ENCODE peak calls at places on chromosome 10, in nine cellular contexts. C is A549, R is prostate gland, W is gastrocnemius medialis, Q is IMR-90, X is uterus, E is transverse colon, B is lower leg skin, K is spleen. I is an unnamed sample.

GRCh38 chr10:5685764-5686240 is 1.2 kb downstream of the TASOR2 start:
- DNase-seq in C (no peak), R (no peak), W (no peak), Q (peak), X (no peak), E (no peak), B (no peak), K (no peak), I (no peak)

GRCh38 chr10:132539431-132539839 is 1.8 kb downstream of the INPP5A start:
- DNase-seq in C (no peak), R (peak), W (peak), Q (no peak), X (no peak), E (peak), B (no peak), K (peak), I (peak)

GRCh38 chr10:72509951-72510350 is 115.9 kb downstream of the MICU1 start:
- DNase-seq in C (no peak), R (no peak), W (no peak), Q (no peak), X (no peak), E (no peak), B (no peak), K (no peak), I (no peak)

GRCh38 chr10:31605846-31606543 is 287.0 kb downstream of the ZEB1 start:
- DNase-seq in C (no peak), R (no peak), W (no peak), Q (no peak), X (peak), E (no peak), B (no peak), K (no peak), I (no peak)

GRCh38 chr10:69411476-69411875 is 5.2 kb downstream of the TACR2 start:
- DNase-seq in C (no peak), R (no peak), W (no peak), Q (no peak), X (peak), E (no peak), B (no peak), K (no peak), I (no peak)

GRCh38 chr10:73591935-73592699 is 975 bp upstream of the USP54 start:
- DNase-seq in C (peak), R (peak), W (peak), Q (no peak), X (peak), E (peak), B (no peak), K (no peak), I (peak)

GRCh38 chr10:91409069-91409868 is 875 bp upstream of the HECTD2 start:
- DNase-seq in C (peak), R (peak), W (peak), Q (peak), X (peak), E (peak), B (peak), K (no peak), I (peak)

GRCh38 chr10:43214956-43215561 is 51.8 kb downstream of the RASGEF1A start:
- DNase-seq in C (no peak), R (no peak), W (no peak), Q (no peak), X (no peak), E (no peak), B (no peak), K (peak), I (peak)

GRCh38 chr10:86600296-86600695 is 54.1 kb upstream of the OPN4 start:
- DNase-seq in C (no peak), R (no peak), W (no peak), Q (no peak), X (no peak), E (no peak), B (no peak), K (no peak), I (no peak)

GRCh38 chr10:62514079-62514693 is 140.0 kb downstream of the ZNF365 start:
- DNase-seq in C (no peak), R (no peak), W (no peak), Q (no peak), X (no peak), E (no peak), B (no peak), K (no peak), I (no peak)

GRCh38 chr10:15725603-15726002 is 5.9 kb upstream of the ITGA8 start:
- DNase-seq in C (peak), R (peak), W (no peak), Q (peak), X (peak), E (peak), B (no peak), K (no peak), I (no peak)

GRCh38 chr10:118369806-118370205 is 27.7 kb upstream of the FAM204A start:
- DNase-seq in C (no peak), R (no peak), W (no peak), Q (no peak), X (no peak), E (no peak), B (no peak), K (no peak), I (no peak)

GRCh38 chr10:18164771-18165361 is 24.6 kb downstream of the CACNB2 start:
- DNase-seq in C (no peak), R (no peak), W (no peak), Q (peak), X (peak), E (no peak), B (no peak), K (no peak), I (no peak)

GRCh38 chr10:22630229-22631174 is 83.9 kb downstream of the PIP4K2A start:
- DNase-seq in C (no peak), R (no peak), W (no peak), Q (peak), X (no peak), E (no peak), B (no peak), K (no peak), I (no peak)

GRCh38 chr10:20100157-20100556 is 283.9 kb downstream of the PLXDC2 start:
- DNase-seq in C (peak), R (no peak), W (no peak), Q (peak), X (no peak), E (no peak), B (no peak), K (no peak), I (no peak)

GRCh38 chr10:43204943-43205671 is 61.8 kb downstream of the RASGEF1A start:
- DNase-seq in C (peak), R (no peak), W (peak), Q (peak), X (peak), E (peak), B (peak), K (peak), I (peak)

GRCh38 chr10:119652361-119652760 is 1.2 kb downstream of the BAG3 start:
- DNase-seq in C (peak), R (peak), W (peak), Q (peak), X (no peak), E (no peak), B (no peak), K (no peak), I (no peak)

GRCh38 chr10:96280859-96281258 is 9.5 kb upstream of the BLNK start:
- DNase-seq in C (peak), R (no peak), W (no peak), Q (no peak), X (no peak), E (no peak), B (no peak), K (no peak), I (no peak)

GRCh38 chr10:50625663-50626062 is 1.9 kb upstream of the SGMS1 start:
- DNase-seq in C (no peak), R (no peak), W (no peak), Q (no peak), X (no peak), E (no peak), B (no peak), K (no peak), I (no peak)

GRCh38 chr10:50623299-50624153 is at the start of gene SGMS1:
- DNase-seq in C (peak), R (peak), W (peak), Q (peak), X (peak), E (peak), B (peak), K (peak), I (peak)

GRCh38 chr10:50622497-50623298 is 1.1 kb downstream of the SGMS1 start:
- DNase-seq in C (peak), R (peak), W (peak), Q (peak), X (peak), E (peak), B (peak), K (peak), I (peak)

GRCh38 chr10:50624866-50625491 is 1.2 kb upstream of the SGMS1 start:
- DNase-seq in C (peak), R (peak), W (peak), Q (peak), X (peak), E (peak), B (peak), K (no peak), I (peak)

DNA sequence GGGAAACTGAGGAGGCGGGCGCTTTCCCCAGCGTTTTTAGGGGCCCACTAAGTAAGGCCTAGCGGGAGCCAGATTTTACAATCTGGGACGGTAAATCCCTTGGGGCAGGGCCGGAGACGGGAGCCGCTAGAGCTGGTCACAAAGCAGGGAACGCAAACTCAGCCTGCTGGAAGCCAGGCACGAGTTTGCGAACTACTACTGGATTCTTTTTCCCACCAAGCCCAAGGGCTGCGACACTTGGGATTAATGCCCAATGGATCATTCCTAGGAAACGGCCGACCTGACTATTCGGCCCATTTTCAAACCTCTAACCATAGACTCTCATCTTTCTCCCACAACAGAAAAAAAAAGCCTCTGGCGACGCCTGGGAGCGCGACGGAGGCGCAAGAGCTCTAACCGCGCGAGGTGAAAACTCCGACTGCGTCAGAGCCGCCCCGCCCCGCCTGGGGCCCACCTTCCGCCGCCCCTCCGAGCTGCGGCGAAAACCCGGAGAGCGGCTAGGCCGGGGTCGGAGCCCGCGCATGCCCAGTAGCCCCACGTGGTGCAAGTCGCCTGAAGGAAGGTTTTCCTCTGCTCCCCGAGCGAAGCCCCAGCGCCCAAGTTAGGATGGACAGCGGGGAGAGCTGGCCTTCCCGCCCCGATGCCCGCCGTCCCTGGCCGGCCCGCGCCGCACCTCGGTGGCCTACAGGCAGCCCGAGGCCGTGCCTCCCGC is 554 bp upstream of the SGMS1 start:
- DNase-seq in C (peak), R (peak), W (peak), Q (peak), X (peak), E (peak), B (peak), K (peak), I (peak)
- TF ChIP-seq POLR2A in C (peak), R (peak), W (peak), Q (no peak), X (peak), E (peak), B (peak), K (peak), I (peak)

GRCh38 chr10:112873541-112873940 is 76.5 kb upstream of the TCF7L2 start:
- DNase-seq in C (no peak), R (no peak), W (no peak), Q (no peak), X (no peak), E (no peak), B (no peak), K (no peak), I (no peak)

GRCh38 chr10:112871021-112871420 is 79.0 kb upstream of the TCF7L2 start:
- DNase-seq in C (no peak), R (no peak), W (no peak), Q (no peak), X (no peak), E (no peak), B (no peak), K (no peak), I (no peak)

GRCh38 chr10:112875474-112876267 is 74.4 kb upstream of the TCF7L2 start:
- DNase-seq in C (peak), R (no peak), W (no peak), Q (peak), X (no peak), E (peak), B (no peak), K (no peak), I (no peak)

GRCh38 chr10:112874982-112875381 is 75.1 kb upstream of the TCF7L2 start:
- DNase-seq in C (no peak), R (no peak), W (no peak), Q (no peak), X (no peak), E (no peak), B (no peak), K (no peak), I (no peak)

DNA sequence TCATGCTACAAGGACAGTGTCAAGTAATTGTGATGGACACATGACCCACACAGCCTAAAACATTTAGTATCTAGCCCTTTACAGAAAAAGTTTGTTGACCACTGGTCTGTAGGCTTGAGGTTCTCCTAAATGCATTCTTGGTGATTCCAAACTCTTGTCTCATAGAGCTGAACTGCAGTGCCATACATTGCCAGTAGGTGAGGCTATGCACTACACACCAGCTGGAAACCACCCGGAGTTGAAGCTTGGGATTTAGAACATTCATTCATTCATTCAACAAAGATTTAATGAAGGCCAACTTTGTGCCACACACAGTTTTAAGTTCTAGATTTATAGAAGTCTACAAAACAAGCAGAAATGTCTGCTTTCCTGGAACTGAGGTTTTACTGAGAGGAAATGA is 77.3 kb upstream of the TCF7L2 start:
- DNase-seq in C (peak), R (no peak), W (no peak), Q (no peak), X (no peak), E (no peak), B (no peak), K (no peak), I (no peak)
- TF ChIP-seq CTCF in C (no peak), R (no peak), W (no peak), Q (peak), X (no peak), E (no peak), B (no peak), K (no peak), I (no peak)

DNA sequence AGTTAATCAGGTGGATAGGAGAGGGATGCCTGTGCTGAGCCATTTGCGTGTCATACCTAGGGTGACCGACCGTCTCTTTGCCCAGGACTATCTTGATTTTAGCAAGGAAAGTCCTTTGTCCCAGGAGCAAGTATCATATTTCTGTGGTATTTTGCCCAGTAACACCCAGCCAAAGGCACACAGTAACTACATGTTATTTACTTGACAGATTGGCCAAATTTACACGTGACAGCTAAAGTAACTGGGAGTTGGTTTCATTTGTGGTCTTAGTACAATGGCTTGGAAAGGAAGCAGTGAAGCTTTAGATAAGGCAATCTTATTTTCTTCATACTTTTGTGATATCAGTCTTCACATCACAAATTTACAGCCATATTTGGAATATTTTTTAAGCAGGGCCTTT is 142.1 kb downstream of the JCAD start:
- DNase-seq in C (no peak), R (peak), W (no peak), Q (no peak), X (no peak), E (no peak), B (no peak), K (no peak), I (no peak)
- TF ChIP-seq POLR2A in C (no peak), R (no peak), W (no peak), Q (no peak), X (no peak), E (no peak), B (no peak), K (no peak), I (no peak)

GRCh38 chr10:82148764-82149163 is 273.8 kb downstream of the NRG3 start:
- DNase-seq in C (no peak), R (no peak), W (no peak), Q (no peak), X (no peak), E (no peak), B (no peak), K (no peak), I (no peak)

GRCh38 chr10:82150123-82150900 is 275.3 kb downstream of the NRG3 start:
- DNase-seq in C (peak), R (no peak), W (no peak), Q (no peak), X (no peak), E (peak), B (no peak), K (no peak), I (peak)
- TF ChIP-seq CTCF in C (no peak), R (no peak), W (no peak), Q (no peak), X (no peak), E (no peak), B (no peak), K (no peak), I (peak)

DNA sequence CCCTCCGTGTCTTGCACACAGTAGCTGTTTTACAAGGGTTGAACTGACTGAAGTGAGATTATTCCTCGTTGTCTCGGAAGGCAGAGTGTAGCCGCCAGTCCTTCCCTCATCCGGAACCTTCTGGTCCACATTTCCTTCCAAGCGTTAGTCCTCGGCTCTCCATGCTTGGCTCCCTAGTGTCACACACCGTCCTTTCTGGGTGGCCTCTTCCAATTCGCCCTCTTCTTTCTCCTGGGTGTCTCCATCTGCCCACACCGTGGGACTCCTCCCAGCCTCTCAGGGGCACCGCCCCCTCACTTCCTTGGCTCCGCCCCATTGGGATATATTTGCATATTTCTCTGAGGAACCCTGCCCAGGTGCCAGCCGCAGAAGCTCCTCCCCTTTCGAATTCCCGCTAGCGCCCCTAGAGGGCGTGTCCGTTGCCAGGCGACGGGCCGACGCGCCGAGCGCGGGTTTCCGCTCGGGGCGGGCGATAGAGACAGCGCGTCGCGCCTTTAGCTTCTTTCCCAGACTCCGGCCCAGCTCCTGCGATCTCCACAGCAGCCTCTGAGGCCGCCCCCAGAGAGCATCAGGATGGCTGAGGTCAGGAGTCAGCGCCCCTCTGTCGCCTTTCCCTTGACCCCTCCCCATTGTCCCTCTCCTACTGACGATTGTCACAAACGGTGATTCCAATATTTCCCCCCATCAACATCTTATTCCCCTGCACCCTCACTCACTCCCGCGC is at the start of gene CFAP58:
- DNase-seq in C (peak), R (peak), W (peak), Q (peak), X (peak), E (peak), B (peak), K (peak), I (peak)
- TF ChIP-seq POLR2A in C (peak), R (peak), W (no peak), Q (no peak), X (peak), E (no peak), B (no peak), K (no peak), I (peak)

GRCh38 chr10:84743483-84743882 is 415.1 kb downstream of the CCSER2 start:
- DNase-seq in C (peak), R (no peak), W (no peak), Q (no peak), X (no peak), E (no peak), B (no peak), K (no peak), I (no peak)
- TF ChIP-seq CTCF in C (peak), R (no peak), W (no peak), Q (peak), X (no peak), E (no peak), B (no peak), K (no peak), I (peak)

GRCh38 chr10:49080965-49081364 is 34.4 kb downstream of the VSTM4 start:
- DNase-seq in C (no peak), R (no peak), W (no peak), Q (no peak), X (no peak), E (no peak), B (peak), K (no peak), I (peak)

GRCh38 chr10:49081532-49082275 is 33.6 kb downstream of the VSTM4 start:
- DNase-seq in C (no peak), R (no peak), W (no peak), Q (peak), X (no peak), E (no peak), B (peak), K (no peak), I (peak)

GRCh38 chr10:49079072-49079471 is 36.2 kb downstream of the VSTM4 start:
- DNase-seq in C (no peak), R (no peak), W (no peak), Q (no peak), X (no peak), E (no peak), B (no peak), K (no peak), I (no peak)

GRCh38 chr10:49079499-49079898 is 35.8 kb downstream of the VSTM4 start:
- DNase-seq in C (no peak), R (no peak), W (no peak), Q (no peak), X (no peak), E (no peak), B (no peak), K (peak), I (no peak)

GRCh38 chr10:49080071-49080470 is 35.3 kb downstream of the VSTM4 start:
- DNase-seq in C (no peak), R (no peak), W (no peak), Q (peak), X (no peak), E (no peak), B (peak), K (no peak), I (no peak)
- TF ChIP-seq POLR2A in C (no peak), R (no peak), W (no peak), Q (no peak), X (no peak), E (no peak), B (no peak), K (no peak), I (no peak)

DNA sequence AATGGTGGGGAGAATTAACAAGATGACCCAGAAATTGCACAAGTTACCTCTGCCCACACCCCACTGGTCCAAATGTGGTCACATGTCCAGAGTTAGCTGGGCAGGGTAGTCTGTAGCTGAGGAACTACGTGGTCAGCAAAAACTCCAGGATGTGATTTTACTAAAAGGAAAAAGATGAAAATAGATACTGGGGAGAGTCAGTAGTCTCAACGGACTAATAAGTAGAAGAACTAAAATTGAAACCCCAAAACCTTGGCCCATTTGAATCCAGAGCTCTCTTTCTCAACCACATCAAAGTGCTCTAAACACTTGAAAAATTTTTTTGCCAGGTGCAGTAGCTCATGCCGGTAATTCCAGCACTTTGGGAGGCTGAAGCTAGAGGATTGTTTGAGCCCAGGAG is 146.3 kb downstream of the SKIDA1 start:
- DNase-seq in C (no peak), R (no peak), W (no peak), Q (no peak), X (no peak), E (no peak), B (no peak), K (no peak), I (no peak)
- TF ChIP-seq CTCF in C (no peak), R (no peak), W (no peak), Q (no peak), X (no peak), E (no peak), B (no peak), K (no peak), I (no peak)

GRCh38 chr10:16788125-16788524 is 29.1 kb downstream of the RSU1 start:
- DNase-seq in C (no peak), R (no peak), W (no peak), Q (no peak), X (no peak), E (no peak), B (no peak), K (no peak), I (no peak)
- TF ChIP-seq POLR2A in C (no peak), R (no peak), W (no peak), Q (no peak), X (no peak), E (no peak), B (no peak), K (no peak), I (no peak)